ENCODE peak calls at places on chromosomes 6 and 20, in four cellular contexts. S is K562, C is HepG2, E is GM12878. N is an unnamed sample.

GRCh38 chr6:84521419-84522001 is 242.9 kb downstream of the TBX18 start:
- DNase-seq in S (no peak), C (no peak), E (no peak), N (no peak)

GRCh38 chr20:13546497-13547131 is 92.1 kb downstream of the TASP1 start:
- DNase-seq in S (peak; percentile 37), C (peak; percentile 83), E (peak; percentile 17), N (peak; percentile 52)

GRCh38 chr6:44431118-44431725 is 43.7 kb downstream of the CDC5L start:
- DNase-seq in S (peak; percentile 55), C (peak; percentile 58), E (peak; percentile 3), N (peak; percentile 46)

GRCh38 chr6:153780011-153780410 is 259.0 kb upstream of the OPRM1 start:
- DNase-seq in S (no peak), C (no peak), E (no peak), N (no peak)

GRCh38 chr20:39092733-39093410 is 130.7 kb downstream of the DHX35 start:
- DNase-seq in S (no peak), C (no peak), E (no peak), N (no peak)

GRCh38 chr6:143598466-143599080 is 79.2 kb upstream of the PHACTR2 start:
- DNase-seq in S (no peak), C (no peak), E (no peak), N (no peak)

GRCh38 chr6:132414761-132415160 is 13.5 kb upstream of the MOXD1 start:
- DNase-seq in S (no peak), C (no peak), E (no peak), N (no peak)

GRCh38 chr6:134267917-134268361 is 50.0 kb downstream of the SGK1 start:
- DNase-seq in S (no peak), C (peak; percentile 19), E (no peak), N (peak; percentile 35)

GRCh38 chr6:104357928-104358327 is 501.8 kb downstream of the HACE1 start:
- DNase-seq in S (no peak), C (no peak), E (no peak), N (no peak)

GRCh38 chr6:54802775-54803631 is 43.6 kb upstream of the FAM83B start:
- DNase-seq in S (no peak), C (no peak), E (no peak), N (no peak)

GRCh38 chr20:31670371-31671228 is 32.9 kb downstream of the COX4I2 start:
- DNase-seq in S (peak; percentile 68), C (no peak), E (no peak), N (peak; percentile 79)

GRCh38 chr6:52538921-52539354 is 37.9 kb downstream of the TRAM2 start:
- DNase-seq in S (no peak), C (no peak), E (no peak), N (no peak)

GRCh38 chr6:82033631-82034211 is 213.8 kb downstream of the IBTK start:
- DNase-seq in S (no peak), C (no peak), E (no peak), N (no peak)

GRCh38 chr6:63899550-63899949 is 263.9 kb downstream of the PHF3 start:
- DNase-seq in S (no peak), C (no peak), E (no peak), N (no peak)

GRCh38 chr20:63863798-63864544 is 1.1 kb upstream of the TPD52L2 start:
- DNase-seq in S (peak; percentile 89), C (peak; percentile 90), E (peak; percentile 86), N (peak; percentile 68)

GRCh38 chr6:31270788-31271640 is 878 bp downstream of the HLA-C start:
- DNase-seq in S (no peak), C (no peak), E (no peak), N (peak; percentile 30)

GRCh38 chr20:15867899-15868298 is 705.3 kb downstream of the KIF16B start:
- DNase-seq in S (no peak), C (peak; percentile 5), E (no peak), N (no peak)

GRCh38 chr6:53335224-53335994 is 13.3 kb downstream of the ELOVL5 start:
- DNase-seq in S (no peak), C (no peak), E (peak; percentile 88), N (no peak)

GRCh38 chr6:54907316-54907715 is 60.7 kb downstream of the FAM83B start:
- DNase-seq in S (no peak), C (no peak), E (no peak), N (no peak)

GRCh38 chr20:50188879-50189680 is 1.6 kb upstream of the CEBPB start:
- DNase-seq in S (no peak), C (peak; percentile 95), E (no peak), N (no peak)

GRCh38 chr6:84816196-84816745 is 51.9 kb upstream of the TBX18 start:
- DNase-seq in S (no peak), C (no peak), E (no peak), N (no peak)

GRCh38 chr6:53771780-53772624 is 22.8 kb upstream of the LRRC1 start:
- DNase-seq in S (no peak), C (no peak), E (no peak), N (no peak)

GRCh38 chr6:35640017-35640664 is 48.6 kb downstream of the FKBP5 start:
- DNase-seq in S (no peak), C (no peak), E (no peak), N (no peak)

GRCh38 chr6:40347571-40348011 is 239.6 kb downstream of the LRFN2 start:
- DNase-seq in S (peak; percentile 3), C (no peak), E (no peak), N (no peak)
- TF ChIP-seq FOXK2 in S (no peak), C (no peak), E (no peak), N (no peak)

GRCh38 chr20:18440403-18440802 is 26.4 kb downstream of the DZANK1 start:
- DNase-seq in S (no peak), C (no peak), E (no peak), N (no peak)

DNA sequence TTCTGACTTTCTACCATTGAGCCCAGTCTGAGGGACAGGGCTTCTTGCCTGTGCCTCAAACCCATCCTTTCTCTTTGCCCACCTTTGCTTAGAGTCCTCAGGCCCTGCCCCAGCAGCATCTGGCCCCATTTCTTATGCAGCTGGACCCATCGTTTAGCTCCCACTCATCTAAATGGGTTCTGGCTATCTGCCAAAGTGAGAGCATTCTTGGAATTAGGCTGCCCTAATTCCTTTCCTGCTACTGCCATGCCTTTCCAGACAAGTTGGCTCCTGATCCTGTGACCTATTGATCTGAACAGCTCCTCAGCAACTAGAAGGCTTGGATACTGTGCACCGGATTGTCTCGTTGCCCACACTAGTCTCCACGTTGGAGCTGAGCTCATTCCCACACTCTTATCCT is 23.0 kb downstream of the DZANK1 start:
- DNase-seq in S (no peak), C (no peak), E (no peak), N (no peak)
- TF ChIP-seq SP1 in S (no peak), C (no peak), E (no peak), N (no peak)

GRCh38 chr20:58911970-58912369 is 59.5 kb downstream of the GNAS start:
- DNase-seq in S (no peak), C (no peak), E (no peak), N (no peak)
- TF ChIP-seq FOXK2 in S (no peak), C (no peak), E (no peak), N (no peak)

DNA sequence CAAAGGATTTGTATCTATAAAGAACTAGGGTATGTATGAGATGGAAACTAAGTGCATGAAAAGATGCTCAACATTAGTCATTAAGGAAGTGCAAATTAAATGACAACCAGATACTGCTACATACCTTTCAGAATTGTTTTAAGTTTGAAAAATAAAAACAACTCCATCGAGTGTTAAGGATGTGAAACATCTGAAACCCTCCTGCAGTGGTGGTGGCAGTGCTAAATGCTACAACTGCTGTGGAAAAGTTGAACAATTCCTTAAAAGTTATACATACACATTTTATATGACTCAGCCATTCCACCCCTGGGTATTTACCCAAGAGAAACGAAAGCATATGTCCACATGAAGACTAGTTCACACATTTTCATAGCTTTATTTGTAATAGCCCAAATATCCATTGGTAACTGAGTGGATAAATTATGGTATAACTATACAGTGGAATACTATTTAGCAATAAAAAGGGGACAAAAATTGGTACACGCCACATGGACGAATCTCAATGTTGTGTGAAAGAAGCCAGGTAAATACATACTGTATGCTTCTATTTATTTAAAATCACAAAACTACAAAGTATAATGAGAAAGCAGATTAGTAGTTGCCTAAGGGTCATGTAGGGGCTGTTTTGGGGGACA is 10.6 kb downstream of the ARMH2 start:
- DNase-seq in S (no peak), C (no peak), E (no peak), N (no peak)
- TF ChIP-seq SP1 in S (no peak), C (no peak), E (no peak), N (no peak)

GRCh38 chr6:169723200-169723909 is 945 bp downstream of the PHF10 start:
- DNase-seq in S (peak; percentile 79), C (peak; percentile 39), E (no peak), N (peak; percentile 66)
- TF ChIP-seq FOXK2 in S (peak; percentile 18), C (no peak), E (no peak), N (no peak)